ENCODE peak calls at places on chromosome 1, in ten cellular contexts. One of them, this sample, is unnamed.

GRCh38 chr1:214469290-214469689 is 82.1 kb downstream of the PTPN14 start:
- DNase-seq in HT1080: no peak
- DNase-seq in T-helper 17 cell: no peak
- DNase-seq in activated CD4-positive, alpha-beta T cell treated with anti-CD3 and anti-CD28 coated beads, Interleukin-2, amount 10 ng/mL, durations not matched to agents 7 days and 5 days: no peak
- DNase-seq in GM04503: no peak
- DNase-seq in MCF 10A: no peak
- DNase-seq in neural progenitor cell: no peak
- DNase-seq in NCI-H748 treated with DMSO at 0.1 percent for 48 hours: no peak
- DNase-seq in stimulated activated CD4-positive, alpha-beta T cell treated with anti-CD3 and anti-CD28 coated beads, Interleukin-1b, Interleukin-23, amount 100 ng/mL, for 48 hours: no peak
- DNase-seq in RPMI7951: no peak
- DNase-seq in this sample: peak

GRCh38 chr1:37449936-37450335 is 24.4 kb upstream of the ZC3H12A start:
- DNase-seq in HT1080: peak
- DNase-seq in T-helper 17 cell: no peak
- DNase-seq in activated CD4-positive, alpha-beta T cell treated with anti-CD3 and anti-CD28 coated beads, Interleukin-2, amount 10 ng/mL, durations not matched to agents 7 days and 5 days: peak
- DNase-seq in GM04503: no peak
- DNase-seq in MCF 10A: no peak
- DNase-seq in neural progenitor cell: no peak
- DNase-seq in NCI-H748 treated with DMSO at 0.1 percent for 48 hours: no peak
- DNase-seq in stimulated activated CD4-positive, alpha-beta T cell treated with anti-CD3 and anti-CD28 coated beads, Interleukin-1b, Interleukin-23, amount 100 ng/mL, for 48 hours: peak
- DNase-seq in RPMI7951: no peak
- DNase-seq in this sample: no peak

GRCh38 chr1:20448626-20449215 is 37.3 kb downstream of the CAMK2N1 start:
- DNase-seq in HT1080: no peak
- DNase-seq in T-helper 17 cell: no peak
- DNase-seq in activated CD4-positive, alpha-beta T cell treated with anti-CD3 and anti-CD28 coated beads, Interleukin-2, amount 10 ng/mL, durations not matched to agents 7 days and 5 days: no peak
- DNase-seq in GM04503: no peak
- DNase-seq in MCF 10A: no peak
- DNase-seq in neural progenitor cell: peak
- DNase-seq in NCI-H748 treated with DMSO at 0.1 percent for 48 hours: no peak
- DNase-seq in stimulated activated CD4-positive, alpha-beta T cell treated with anti-CD3 and anti-CD28 coated beads, Interleukin-1b, Interleukin-23, amount 100 ng/mL, for 48 hours: no peak
- DNase-seq in RPMI7951: no peak
- DNase-seq in this sample: no peak

GRCh38 chr1:20695503-20695902 is 22.3 kb downstream of the KIF17 start:
- DNase-seq in HT1080: no peak
- DNase-seq in T-helper 17 cell: no peak
- DNase-seq in activated CD4-positive, alpha-beta T cell treated with anti-CD3 and anti-CD28 coated beads, Interleukin-2, amount 10 ng/mL, durations not matched to agents 7 days and 5 days: no peak
- DNase-seq in GM04503: no peak
- DNase-seq in MCF 10A: no peak
- DNase-seq in neural progenitor cell: no peak
- DNase-seq in NCI-H748 treated with DMSO at 0.1 percent for 48 hours: no peak
- DNase-seq in stimulated activated CD4-positive, alpha-beta T cell treated with anti-CD3 and anti-CD28 coated beads, Interleukin-1b, Interleukin-23, amount 100 ng/mL, for 48 hours: no peak
- DNase-seq in RPMI7951: no peak
- DNase-seq in this sample: no peak

GRCh38 chr1:42333662-42334239 is 1.3 kb downstream of the FOXJ3 start:
- DNase-seq in HT1080: no peak
- DNase-seq in T-helper 17 cell: no peak
- DNase-seq in activated CD4-positive, alpha-beta T cell treated with anti-CD3 and anti-CD28 coated beads, Interleukin-2, amount 10 ng/mL, durations not matched to agents 7 days and 5 days: no peak
- DNase-seq in GM04503: no peak
- DNase-seq in MCF 10A: peak
- DNase-seq in neural progenitor cell: peak
- DNase-seq in NCI-H748 treated with DMSO at 0.1 percent for 48 hours: peak
- DNase-seq in stimulated activated CD4-positive, alpha-beta T cell treated with anti-CD3 and anti-CD28 coated beads, Interleukin-1b, Interleukin-23, amount 100 ng/mL, for 48 hours: no peak
- DNase-seq in RPMI7951: no peak
- DNase-seq in this sample: peak

GRCh38 chr1:54350360-54350759 is 55.8 kb downstream of the SSBP3 start:
- DNase-seq in HT1080: no peak
- DNase-seq in T-helper 17 cell: no peak
- DNase-seq in activated CD4-positive, alpha-beta T cell treated with anti-CD3 and anti-CD28 coated beads, Interleukin-2, amount 10 ng/mL, durations not matched to agents 7 days and 5 days: no peak
- DNase-seq in GM04503: no peak
- DNase-seq in MCF 10A: no peak
- DNase-seq in neural progenitor cell: no peak
- DNase-seq in NCI-H748 treated with DMSO at 0.1 percent for 48 hours: no peak
- DNase-seq in stimulated activated CD4-positive, alpha-beta T cell treated with anti-CD3 and anti-CD28 coated beads, Interleukin-1b, Interleukin-23, amount 100 ng/mL, for 48 hours: no peak
- DNase-seq in RPMI7951: no peak
- DNase-seq in this sample: no peak

GRCh38 chr1:6028042-6028895 is 17.4 kb upstream of the KCNAB2 start:
- DNase-seq in HT1080: peak
- DNase-seq in T-helper 17 cell: peak
- DNase-seq in activated CD4-positive, alpha-beta T cell treated with anti-CD3 and anti-CD28 coated beads, Interleukin-2, amount 10 ng/mL, durations not matched to agents 7 days and 5 days: peak
- DNase-seq in GM04503: no peak
- DNase-seq in MCF 10A: peak
- DNase-seq in neural progenitor cell: no peak
- DNase-seq in NCI-H748 treated with DMSO at 0.1 percent for 48 hours: no peak
- DNase-seq in stimulated activated CD4-positive, alpha-beta T cell treated with anti-CD3 and anti-CD28 coated beads, Interleukin-1b, Interleukin-23, amount 100 ng/mL, for 48 hours: peak
- DNase-seq in RPMI7951: no peak
- DNase-seq in this sample: no peak

GRCh38 chr1:248243204-248243603 is 12.0 kb downstream of the OR2M4 start:
- DNase-seq in HT1080: peak
- DNase-seq in T-helper 17 cell: no peak
- DNase-seq in activated CD4-positive, alpha-beta T cell treated with anti-CD3 and anti-CD28 coated beads, Interleukin-2, amount 10 ng/mL, durations not matched to agents 7 days and 5 days: peak
- DNase-seq in GM04503: no peak
- DNase-seq in MCF 10A: peak
- DNase-seq in neural progenitor cell: peak
- DNase-seq in NCI-H748 treated with DMSO at 0.1 percent for 48 hours: peak
- DNase-seq in stimulated activated CD4-positive, alpha-beta T cell treated with anti-CD3 and anti-CD28 coated beads, Interleukin-1b, Interleukin-23, amount 100 ng/mL, for 48 hours: peak
- DNase-seq in RPMI7951: peak
- DNase-seq in this sample: peak

GRCh38 chr1:107594541-107594940 is 370.4 kb downstream of the VAV3 start:
- DNase-seq in HT1080: no peak
- DNase-seq in T-helper 17 cell: no peak
- DNase-seq in activated CD4-positive, alpha-beta T cell treated with anti-CD3 and anti-CD28 coated beads, Interleukin-2, amount 10 ng/mL, durations not matched to agents 7 days and 5 days: no peak
- DNase-seq in GM04503: no peak
- DNase-seq in MCF 10A: no peak
- DNase-seq in neural progenitor cell: no peak
- DNase-seq in NCI-H748 treated with DMSO at 0.1 percent for 48 hours: no peak
- DNase-seq in stimulated activated CD4-positive, alpha-beta T cell treated with anti-CD3 and anti-CD28 coated beads, Interleukin-1b, Interleukin-23, amount 100 ng/mL, for 48 hours: no peak
- DNase-seq in RPMI7951: no peak
- DNase-seq in this sample: no peak

This sample was measured in DMS53.